ENCODE peak calls at places on chromosomes 7 and 10, in eight cellular contexts. D is hepatocyte; E is choroid plexus epithelial cell; J is CD8-positive, alpha-beta T cell; X is pancreas; W is fibroblast of mammary gland; Y is mucosa of descending colon; N is right lobe of liver. P is an unnamed sample.

GRCh38 chr7:114922151-114922651 is 307 bp downstream of the MDFIC start:
- DNase-seq in D (peak), E (peak), J (peak), X (peak), W (peak), Y (peak), N (peak), P (peak)

GRCh38 chr7:121372376-121373024 is 23.6 kb downstream of the FAM3C start:
- DNase-seq in D (no peak), E (no peak), J (no peak), X (no peak), W (peak), Y (no peak), N (no peak), P (no peak)

GRCh38 chr10:118983263-118983662 is 46.3 kb upstream of the NANOS1 start:
- DNase-seq in D (no peak), E (peak), J (no peak), X (no peak), W (no peak), Y (no peak), N (no peak), P (no peak)

GRCh38 chr10:33460461-33461294 is 126.2 kb upstream of the NRP1 start:
- DNase-seq in D (peak), E (peak), J (no peak), X (peak), W (peak), Y (no peak), N (no peak), P (no peak)

GRCh38 chr7:127546313-127546712 is 39.1 kb downstream of the GCC1 start:
- DNase-seq in D (no peak), E (no peak), J (no peak), X (no peak), W (no peak), Y (no peak), N (no peak), P (no peak)

GRCh38 chr7:150568714-150569113 is 1.5 kb downstream of the GIMAP4 start:
- DNase-seq in D (no peak), E (no peak), J (peak), X (no peak), W (no peak), Y (no peak), N (no peak), P (no peak)

GRCh38 chr7:50446542-50446960 is 3.6 kb downstream of the FIGNL1 start:
- DNase-seq in D (peak), E (peak), J (no peak), X (no peak), W (peak), Y (no peak), N (no peak), P (no peak)

GRCh38 chr7:4882169-4882741 is 1.3 kb downstream of the RADIL start:
- DNase-seq in D (peak), E (peak), J (no peak), X (no peak), W (peak), Y (peak), N (no peak), P (peak)

GRCh38 chr7:146791344-146792300 is 675.0 kb downstream of the CNTNAP2 start:
- DNase-seq in D (no peak), E (peak), J (no peak), X (no peak), W (no peak), Y (no peak), N (no peak), P (no peak)

GRCh38 chr7:91875851-91876250 is 4.7 kb downstream of the MTERF1 start:
- DNase-seq in D (no peak), E (peak), J (no peak), X (no peak), W (peak), Y (no peak), N (no peak), P (no peak)

GRCh38 chr7:91634485-91635177 is 245.9 kb downstream of the MTERF1 start:
- DNase-seq in D (no peak), E (no peak), J (no peak), X (no peak), W (no peak), Y (no peak), N (no peak), P (no peak)

GRCh38 chr10:110110338-110110737 is 97.1 kb upstream of the MXI1 start:
- DNase-seq in D (no peak), E (no peak), J (no peak), X (no peak), W (no peak), Y (no peak), N (no peak), P (no peak)

GRCh38 chr10:71765176-71765906 is 8.0 kb downstream of the VSIR start:
- DNase-seq in D (no peak), E (peak), J (no peak), X (peak), W (peak), Y (no peak), N (no peak), P (no peak)

GRCh38 chr7:1298051-1298937 is 65.6 kb downstream of the UNCX start:
- DNase-seq in D (no peak), E (no peak), J (no peak), X (no peak), W (no peak), Y (no peak), N (no peak), P (no peak)

GRCh38 chr10:128549192-128549591 is 423.0 kb upstream of the MKI67 start:
- DNase-seq in D (no peak), E (no peak), J (no peak), X (no peak), W (no peak), Y (no peak), N (no peak), P (no peak)

GRCh38 chr7:5214236-5214635 is 24.2 kb downstream of the WIPI2 start:
- DNase-seq in D (no peak), E (no peak), J (no peak), X (no peak), W (no peak), Y (no peak), N (no peak), P (no peak)

GRCh38 chr7:44279286-44279685 is 46.1 kb downstream of the CAMK2B start:
- DNase-seq in D (no peak), E (no peak), J (peak), X (peak), W (no peak), Y (peak), N (peak), P (no peak)

GRCh38 chr7:5657901-5658300 is 123.6 kb downstream of the RNF216 start:
- DNase-seq in D (no peak), E (peak), J (no peak), X (no peak), W (peak), Y (no peak), N (no peak), P (no peak)

GRCh38 chr7:144908943-144909556 is 73.2 kb upstream of the TPK1 start:
- DNase-seq in D (peak), E (no peak), J (no peak), X (no peak), W (no peak), Y (peak), N (no peak), P (no peak)

GRCh38 chr10:19824397-19825342 is 8.4 kb downstream of the PLXDC2 start:
- DNase-seq in D (no peak), E (no peak), J (no peak), X (no peak), W (no peak), Y (no peak), N (no peak), P (no peak)

GRCh38 chr7:23242935-23243334 is 3.6 kb upstream of the GPNMB start:
- DNase-seq in D (no peak), E (no peak), J (no peak), X (no peak), W (no peak), Y (no peak), N (no peak), P (no peak)

GRCh38 chr10:58237014-58237830 is 30.5 kb downstream of the IPMK start:
- DNase-seq in D (no peak), E (peak), J (no peak), X (no peak), W (peak), Y (no peak), N (no peak), P (no peak)

GRCh38 chr7:130814753-130815152 is 80.7 kb upstream of the KLF14 start:
- DNase-seq in D (no peak), E (peak), J (no peak), X (no peak), W (peak), Y (no peak), N (no peak), P (no peak)

GRCh38 chr7:100464791-100465190 is 731 bp upstream of the SPACDR start:
- DNase-seq in D (no peak), E (no peak), J (no peak), X (no peak), W (no peak), Y (no peak), N (no peak), P (no peak)
- TF ChIP-seq CTCF in D (no peak), E (no peak), J (no peak), X (no peak), W (no peak), Y (no peak), N (no peak), P (no peak)

GRCh38 chr10:61970182-61971015 is 68.9 kb downstream of the ARID5B start:
- DNase-seq in D (no peak), E (peak), J (no peak), X (no peak), W (peak), Y (no peak), N (no peak), P (no peak)
- TF ChIP-seq CTCF in D (no peak), E (no peak), J (no peak), X (no peak), W (no peak), Y (no peak), N (no peak), P (no peak)

DNA sequence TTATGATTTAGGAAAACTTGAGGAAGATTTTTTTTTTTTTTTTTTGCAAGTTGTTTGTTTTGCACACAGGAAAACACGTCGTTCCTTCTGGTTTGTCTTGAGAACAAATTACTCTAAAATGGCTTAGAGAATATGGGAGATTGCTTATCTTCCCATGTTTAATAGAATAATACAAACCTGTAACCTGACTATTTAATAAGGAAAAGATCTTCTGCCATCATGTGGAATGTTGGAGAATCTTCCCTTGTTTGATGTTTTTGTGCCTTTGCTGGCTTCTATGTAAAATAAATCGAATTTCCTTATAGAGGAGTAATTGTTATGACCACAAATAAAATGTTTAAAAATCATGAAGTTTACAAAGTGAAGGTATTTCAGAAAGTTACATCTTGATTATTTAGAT is 818.8 kb downstream of the GATA3 start:
- DNase-seq in D (peak), E (no peak), J (no peak), X (no peak), W (no peak), Y (no peak), N (no peak), P (no peak)
- TF ChIP-seq CTCF in D (peak), E (no peak), J (no peak), X (no peak), W (no peak), Y (no peak), N (no peak), P (no peak)

GRCh38 chr7:155032978-155033377 is 30.1 kb upstream of the PAXIP1 start:
- DNase-seq in D (no peak), E (no peak), J (no peak), X (no peak), W (no peak), Y (no peak), N (no peak), P (no peak)
- TF ChIP-seq CTCF in D (no peak), E (no peak), J (no peak), X (no peak), W (no peak), Y (no peak), N (no peak), P (no peak)

GRCh38 chr10:87818505-87819273 is 663 bp upstream of the ATAD1 start:
- DNase-seq in D (peak), E (peak), J (peak), X (no peak), W (peak), Y (peak), N (peak), P (peak)
- TF ChIP-seq CTCF in D (no peak), E (no peak), J (no peak), X (no peak), W (no peak), Y (no peak), N (no peak), P (no peak)

DNA sequence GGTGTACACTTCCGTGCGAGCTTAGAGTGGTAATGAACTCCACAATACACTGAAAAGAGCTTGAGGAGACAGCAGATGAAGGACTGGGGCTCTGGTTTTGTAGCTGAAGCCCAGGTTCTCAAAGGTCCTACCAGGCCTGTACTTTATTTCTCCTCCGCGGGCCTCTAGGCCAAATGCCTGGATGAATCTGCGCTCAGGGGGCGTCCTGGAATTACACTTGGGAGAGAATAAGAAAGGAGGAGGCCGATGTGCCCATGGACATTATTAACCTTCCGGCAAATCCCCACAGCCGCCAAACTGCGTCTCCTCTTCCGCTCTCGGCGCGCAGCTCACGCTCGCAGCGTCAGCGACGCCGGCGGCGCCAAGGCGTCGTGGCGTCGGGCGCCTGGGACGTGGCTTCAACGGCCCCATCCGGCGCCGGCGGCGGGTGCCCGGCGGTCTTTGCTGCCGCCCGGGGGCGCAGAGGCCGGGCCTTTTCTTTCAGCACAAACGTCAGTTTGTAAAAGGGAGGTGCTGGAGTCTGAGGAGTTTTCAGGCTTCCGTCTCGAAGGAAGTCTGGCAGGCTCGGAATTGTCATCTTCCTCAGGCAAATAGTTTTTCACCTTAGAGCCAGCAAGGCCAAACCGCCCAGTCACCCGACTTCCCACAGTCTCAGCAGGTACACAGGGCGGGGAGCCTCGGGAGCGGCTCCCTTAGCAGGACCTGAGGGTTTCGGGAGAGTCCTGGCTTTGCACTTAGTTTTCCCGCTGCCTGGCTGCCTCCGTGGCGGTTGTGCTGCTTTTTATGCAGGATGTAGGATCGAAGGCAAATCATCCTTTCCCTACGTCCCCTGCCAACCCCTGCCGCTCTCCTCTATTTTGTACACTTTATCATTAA is at the start of gene CCDC7:
- DNase-seq in D (peak), E (peak), J (peak), X (peak), W (peak), Y (peak), N (peak), P (peak)
- TF ChIP-seq CTCF in D (peak), E (peak), J (peak), X (no peak), W (peak), Y (peak), N (peak), P (peak)

P was measured in endothelial cell.